ENCODE peak calls at places on chromosomes 12 and 14, in six cellular contexts. H, W, E, T, X and F are unnamed samples. For H3K4me1, the result is how much of the 10 kb centered on the place peaks cover.

GRCh38 chr12:91722072-91722471 is 423.6 kb downstream of the BTG1 start:
- DNase-seq in H (no peak), W (no peak), E (no peak), T (no peak), X (no peak), F (no peak)

GRCh38 chr14:90060312-90060964 is 1.4 kb upstream of the KCNK13 start:
- DNase-seq in H (no peak), W (no peak), E (peak), T (peak), X (peak), F (peak)

GRCh38 chr12:49961993-49962764 is 507 bp downstream of the AQP5 start:
- DNase-seq in H (no peak), W (no peak), E (peak), T (no peak), X (no peak), F (peak)

GRCh38 chr12:64890873-64891468 is 66.5 kb downstream of the TBC1D30 start:
- DNase-seq in H (no peak), W (no peak), E (no peak), T (no peak), X (no peak), F (no peak)

GRCh38 chr12:79531547-79531946 is 159.2 kb downstream of the PAWR start:
- DNase-seq in H (no peak), W (no peak), E (no peak), T (no peak), X (no peak), F (no peak)

GRCh38 chr12:89893972-89894706 is 185.5 kb upstream of the ATP2B1 start:
- DNase-seq in H (no peak), W (no peak), E (no peak), T (no peak), X (no peak), F (no peak)

GRCh38 chr14:61178226-61179060 is 102.7 kb downstream of the TMEM30B start:
- DNase-seq in H (no peak), W (no peak), E (no peak), T (no peak), X (peak), F (peak)

GRCh38 chr14:100665518-100666032 is 61.1 kb upstream of the DLK1 start:
- DNase-seq in H (no peak), W (no peak), E (peak), T (peak), X (peak), F (no peak)

GRCh38 chr12:71702590-71702989 is 16.7 kb downstream of the TMEM19 start:
- DNase-seq in H (no peak), W (no peak), E (no peak), T (no peak), X (no peak), F (no peak)

GRCh38 chr12:6821674-6822433 is at the start of gene GPR162:
- DNase-seq in H (no peak), W (peak), E (peak), T (peak), X (peak), F (peak)

GRCh38 chr14:64491637-64492036 is 12.0 kb downstream of the ZBTB25 start:
- DNase-seq in H (no peak), W (no peak), E (no peak), T (no peak), X (no peak), F (no peak)

GRCh38 chr12:129193263-129193871 is 340.1 kb downstream of the GLT1D1 start:
- DNase-seq in H (no peak), W (no peak), E (no peak), T (peak), X (no peak), F (no peak)

GRCh38 chr12:110354172-110354780 is 49.2 kb downstream of the ANAPC7 start:
- DNase-seq in H (no peak), W (no peak), E (no peak), T (no peak), X (no peak), F (no peak)

GRCh38 chr12:60616400-60616799 is 1020.6 kb downstream of the SLC16A7 start:
- DNase-seq in H (no peak), W (no peak), E (no peak), T (no peak), X (no peak), F (no peak)

GRCh38 chr12:27975222-27976136 is 2.9 kb upstream of the PTHLH start:
- DNase-seq in H (no peak), W (no peak), E (peak), T (peak), X (peak), F (peak)

GRCh38 chr14:89221109-89221508 is 195.9 kb downstream of the FOXN3 start:
- DNase-seq in H (no peak), W (no peak), E (no peak), T (no peak), X (no peak), F (no peak)

GRCh38 chr12:44000309-44000952 is 164.6 kb downstream of the TMEM117 start:
- DNase-seq in H (no peak), W (no peak), E (no peak), T (peak), X (no peak), F (peak)

GRCh38 chr14:32938719-32939253 is at the start of gene NPAS3:
- DNase-seq in H (no peak), W (no peak), E (peak), T (peak), X (peak), F (no peak)
- H3K4me3 ChIP-seq in H (peak), W (peak), E (peak), T (peak), X (peak), F (peak)

GRCh38 chr14:106620368-106620767 is 1094.0 kb downstream of the TMEM121 start:
- DNase-seq in H (no peak), W (no peak), E (no peak), T (no peak), X (no peak), F (no peak)

GRCh38 chr14:106622200-106622745 is 1095.9 kb downstream of the TMEM121 start:
- DNase-seq in H (no peak), W (no peak), E (no peak), T (no peak), X (no peak), F (no peak)

GRCh38 chr14:106619618-106620017 is 1093.2 kb downstream of the TMEM121 start:
- DNase-seq in H (no peak), W (no peak), E (no peak), T (no peak), X (no peak), F (no peak)

GRCh38 chr14:106625181-106625580 is 1098.8 kb downstream of the TMEM121 start:
- DNase-seq in H (no peak), W (no peak), E (no peak), T (no peak), X (no peak), F (no peak)
- H3K4me1 ChIP-seq in H (under half), W (under half), E (under half), T (under half), X (under half), F (under half)

GRCh38 chr12:62697893-62698292 is 231.3 kb downstream of the MON2 start:
- DNase-seq in H (no peak), W (no peak), E (no peak), T (no peak), X (no peak), F (no peak)
- H3K27ac ChIP-seq in H (no peak), W (no peak), E (no peak), T (no peak), X (no peak), F (no peak)

DNA sequence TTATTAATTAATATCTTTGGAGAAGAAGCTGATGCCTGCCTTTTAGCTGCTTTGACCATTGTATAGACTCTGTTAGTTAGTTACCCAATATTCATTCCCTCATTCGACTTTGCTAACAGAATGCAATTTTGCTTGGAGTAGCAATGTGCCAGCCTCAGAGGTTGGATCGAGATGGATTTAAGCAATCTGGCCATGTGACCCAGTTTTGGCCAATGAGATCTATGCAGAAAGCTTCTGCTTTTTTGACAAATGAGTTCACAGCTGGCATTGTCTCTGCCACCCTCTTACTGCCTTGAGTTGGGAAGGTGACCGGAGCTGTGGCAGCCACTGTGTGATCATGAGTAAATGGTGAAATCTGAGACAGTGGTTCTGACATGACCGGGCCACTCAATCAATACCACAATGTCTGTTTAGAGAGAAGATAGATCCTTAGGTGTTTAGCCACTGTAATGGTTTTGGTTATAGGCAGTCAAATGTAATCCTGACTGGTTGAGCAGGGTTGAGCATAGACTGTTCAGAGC is 74.9 kb upstream of the MED13L start:
- DNase-seq in H (no peak), W (no peak), E (no peak), T (no peak), X (no peak), F (no peak)
- H3K4me3 ChIP-seq in H (no peak), W (no peak), E (no peak), T (no peak), X (no peak), F (no peak)

GRCh38 chr14:104023325-104024055 is 62.0 kb upstream of the ASPG start:
- DNase-seq in H (no peak), W (no peak), E (no peak), T (no peak), X (no peak), F (no peak)

GRCh38 chr14:104019029-104019428 is 66.5 kb upstream of the ASPG start:
- DNase-seq in H (no peak), W (no peak), E (no peak), T (no peak), X (no peak), F (no peak)

GRCh38 chr14:104016873-104017650 is 68.4 kb upstream of the ASPG start:
- DNase-seq in H (no peak), W (no peak), E (no peak), T (no peak), X (no peak), F (no peak)

GRCh38 chr14:104020471-104020870 is 65.0 kb upstream of the ASPG start:
- DNase-seq in H (no peak), W (no peak), E (no peak), T (no peak), X (no peak), F (no peak)

GRCh38 chr14:104019806-104020205 is 65.7 kb upstream of the ASPG start:
- DNase-seq in H (no peak), W (no peak), E (no peak), T (no peak), X (no peak), F (no peak)
- H3K4me1 ChIP-seq in H (under half), W (under half), E (under half), T (under half), X (under half), F (under half)

GRCh38 chr14:52072266-52072780 is 3.5 kb upstream of the NID2 start:
- DNase-seq in H (no peak), W (no peak), E (no peak), T (no peak), X (no peak), F (no peak)

GRCh38 chr14:52069617-52070431 is 965 bp upstream of the NID2 start:
- DNase-seq in H (peak), W (no peak), E (no peak), T (peak), X (peak), F (no peak)

GRCh38 chr14:52071675-52072074 is 2.8 kb upstream of the NID2 start:
- DNase-seq in H (no peak), W (no peak), E (no peak), T (no peak), X (no peak), F (no peak)

GRCh38 chr14:52067873-52068740 is 752 bp downstream of the NID2 start:
- DNase-seq in H (no peak), W (no peak), E (peak), T (peak), X (peak), F (peak)

DNA sequence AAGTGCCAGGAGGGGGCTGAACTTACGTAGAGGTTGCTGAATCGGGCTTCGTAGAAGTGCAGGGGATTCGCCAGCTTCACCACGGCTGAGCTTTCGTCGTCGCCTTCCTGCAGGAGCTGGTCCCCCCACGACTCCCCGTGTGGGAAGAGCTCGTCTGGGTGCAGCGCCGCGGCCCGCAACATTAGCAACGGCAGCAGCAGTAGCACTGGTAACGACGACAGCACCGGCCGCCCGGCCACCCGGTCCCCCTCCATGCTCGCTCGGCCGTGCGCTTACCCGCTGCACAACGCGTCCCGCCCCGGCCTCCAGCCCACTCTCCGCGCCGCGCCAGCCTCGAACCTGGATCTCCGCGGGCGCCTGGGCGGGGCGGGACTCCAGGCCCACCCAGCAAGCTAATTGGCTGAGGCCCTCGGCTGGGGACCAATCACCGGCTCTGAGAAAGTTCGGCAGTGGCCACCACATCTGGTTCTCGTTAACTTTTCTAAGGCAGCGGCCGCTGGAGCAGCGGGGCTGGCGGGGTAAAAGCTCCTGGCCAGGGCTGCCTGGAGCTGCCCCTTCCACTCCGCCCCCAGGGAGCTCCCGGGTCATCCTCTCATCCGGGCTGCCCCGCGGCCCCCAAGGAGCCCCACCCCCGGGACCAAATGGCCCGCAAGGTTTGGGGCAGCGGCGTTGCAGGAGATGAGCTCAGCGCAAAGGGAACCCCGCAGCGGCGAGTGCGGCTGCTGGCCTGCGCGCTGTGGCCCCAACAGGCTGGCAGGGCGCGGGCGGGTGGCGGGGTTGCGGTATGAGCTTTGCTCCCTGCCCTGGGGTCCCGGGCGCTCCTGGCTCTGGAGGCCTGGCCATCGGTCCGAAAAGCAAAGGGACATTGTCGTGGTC is at the start of gene NID2:
- DNase-seq in H (peak), W (peak), E (peak), T (peak), X (peak), F (peak)
- H3K27ac ChIP-seq in H (peak), W (peak), E (peak), T (peak), X (peak), F (peak)

DNA sequence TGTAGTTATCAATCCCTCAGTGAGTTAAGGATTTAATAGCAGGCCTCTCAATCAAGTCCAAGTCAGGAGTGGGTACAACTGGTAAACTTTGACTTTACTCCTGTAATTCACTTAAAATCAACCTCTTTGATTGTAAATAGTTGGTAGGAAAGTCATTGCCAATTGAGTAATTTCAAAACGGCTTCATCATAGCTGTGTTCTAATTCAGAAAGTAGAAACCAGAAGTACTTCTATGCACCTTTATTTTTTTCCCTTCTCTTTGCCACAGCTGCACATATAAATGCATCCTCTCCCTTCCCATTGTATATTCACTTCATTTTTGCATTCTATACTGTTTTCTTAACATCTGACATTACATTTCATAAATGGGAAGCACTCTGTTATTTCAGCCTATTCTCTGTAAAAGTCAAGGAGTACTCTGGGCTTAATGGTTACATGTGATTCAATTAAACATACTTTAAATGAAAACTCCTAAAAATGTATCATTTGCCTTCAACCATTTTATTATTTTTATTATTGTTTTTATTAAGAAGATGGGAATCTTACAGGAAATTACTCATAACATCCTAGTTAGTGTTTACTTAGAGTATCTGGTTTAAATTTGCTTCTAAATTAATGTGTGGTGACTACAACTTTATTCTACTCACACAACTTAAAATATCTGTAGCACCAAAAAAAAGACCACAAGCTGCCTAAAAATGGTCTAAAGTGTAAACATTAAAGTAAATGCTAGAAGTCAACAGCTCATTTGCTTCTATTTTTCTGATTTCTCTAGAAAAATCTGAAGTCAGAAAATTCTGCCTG is 171.2 kb downstream of the CEP128 start:
- DNase-seq in H (no peak), W (no peak), E (no peak), T (no peak), X (no peak), F (no peak)
- H3K4me3 ChIP-seq in H (no peak), W (no peak), E (no peak), T (no peak), X (no peak), F (no peak)

GRCh38 chr12:57474862-57475261 is 4.8 kb downstream of the ARHGAP9 start:
- DNase-seq in H (no peak), W (no peak), E (peak), T (no peak), X (no peak), F (no peak)

GRCh38 chr12:57477710-57478681 is 1.7 kb downstream of the ARHGAP9 start:
- DNase-seq in H (no peak), W (no peak), E (no peak), T (no peak), X (no peak), F (peak)

GRCh38 chr12:57475271-57476161 is 4.2 kb downstream of the ARHGAP9 start:
- DNase-seq in H (no peak), W (no peak), E (peak), T (peak), X (peak), F (peak)

GRCh38 chr12:57476993-57477709 is 2.5 kb downstream of the ARHGAP9 start:
- DNase-seq in H (no peak), W (no peak), E (no peak), T (no peak), X (no peak), F (no peak)

DNA sequence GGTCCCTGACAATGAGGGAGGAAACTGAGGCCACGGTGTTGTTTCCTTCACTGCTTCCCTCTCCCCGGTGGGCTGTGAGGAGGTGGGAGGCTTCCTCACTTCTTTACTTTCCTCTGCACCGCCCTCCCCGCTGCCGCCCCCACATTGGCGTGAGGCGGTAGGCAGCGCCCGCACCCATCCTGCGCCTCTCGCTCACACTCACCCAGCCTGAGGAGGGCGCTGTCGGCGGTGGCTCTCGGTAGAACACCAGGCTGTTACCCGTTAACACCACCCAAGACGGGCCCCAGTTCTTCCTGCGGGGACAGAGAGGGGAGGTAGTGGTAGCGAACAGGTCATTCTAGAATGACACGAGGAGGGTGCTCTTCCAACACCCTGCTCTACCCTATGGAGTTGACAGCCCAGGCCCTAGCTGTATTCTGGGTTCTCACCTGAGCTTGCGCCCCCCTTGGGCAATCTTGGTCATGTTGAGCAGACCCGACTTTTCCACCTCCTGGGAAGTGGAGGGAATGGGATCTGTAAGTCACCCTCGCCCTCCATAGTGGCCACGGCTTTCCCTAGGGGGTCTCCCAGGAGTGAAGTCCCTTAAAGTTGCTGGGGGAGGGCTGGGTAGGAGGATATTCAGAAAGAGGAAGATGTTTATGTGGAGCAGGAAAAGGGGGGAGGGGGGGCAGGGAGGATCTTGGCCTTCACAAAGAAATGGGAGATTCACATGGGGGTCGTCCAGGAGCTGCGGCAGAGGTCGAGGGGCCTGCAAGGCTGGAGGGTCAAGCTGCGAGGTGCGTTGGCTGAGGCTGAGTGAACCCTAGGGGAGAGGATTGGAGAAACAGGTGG is 3.3 kb downstream of the ARHGAP9 start:
- DNase-seq in H (no peak), W (no peak), E (peak), T (peak), X (no peak), F (peak)
- H3K4me1 ChIP-seq in H (under half), W (under half), E (under half), T (under half), X (under half), F (under half)

GRCh38 chr14:97517566-97518234 is 720.5 kb downstream of the VRK1 start:
- DNase-seq in H (no peak), W (no peak), E (no peak), T (no peak), X (no peak), F (no peak)

DNA sequence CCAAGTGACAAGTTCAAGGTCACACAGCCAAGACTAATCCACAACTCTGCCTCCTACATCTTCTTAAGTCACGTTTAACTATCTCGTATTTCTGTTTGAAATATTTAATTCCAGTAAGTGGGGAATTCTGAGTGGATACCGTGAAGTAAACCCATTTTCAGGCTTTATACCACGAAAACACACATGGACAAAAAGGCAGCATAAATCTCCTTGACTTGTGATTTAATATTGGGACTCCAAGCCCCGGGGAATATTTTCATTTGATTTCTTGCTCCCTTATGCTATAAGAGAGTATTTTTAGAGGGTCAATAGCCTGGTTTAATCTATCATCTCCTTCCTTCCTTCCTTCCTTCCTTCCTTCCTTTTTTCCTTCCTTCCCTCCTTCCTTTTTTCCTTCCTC is 716.7 kb downstream of the VRK1 start:
- DNase-seq in H (no peak), W (no peak), E (no peak), T (no peak), X (no peak), F (no peak)
- H3K27ac ChIP-seq in H (no peak), W (no peak), E (no peak), T (no peak), X (no peak), F (no peak)